ENCODE peak calls at places on chromosome 12, in eight cellular contexts. Q, H, C, T, E, R, Z and B are unnamed samples.
A peak's percentile ranks its signal among the peaks of the same experiment; 100 is the strongest.

GRCh38 chr12:15886372-15887042 is 4.3 kb downstream of the STRAP start:
- DNase-seq in T (no peak), C (no peak), E (no peak), Z (no peak), H (no peak), R (peak; percentile 35), Q (no peak), B (no peak)

GRCh38 chr12:75389706-75390105 is 1.2 kb upstream of the GLIPR1L2 start:
- DNase-seq in Z (no peak), H (no peak), Q (no peak), C (no peak), E (no peak), R (peak; percentile 10), T (no peak), B (no peak)

GRCh38 chr12:76586764-76587395 is 27.3 kb upstream of the OSBPL8 start:
- DNase-seq in E (peak; percentile 16), T (peak; percentile 19), C (peak; percentile 32), Z (peak; percentile 13), H (peak; percentile 55), R (peak; percentile 67), Q (peak; percentile 30), B (peak; percentile 41)

GRCh38 chr12:123712780-123713319 is 697 bp downstream of the ATP6V0A2 start:
- DNase-seq in C (peak; percentile 22), E (no peak), T (no peak), H (no peak), R (no peak), Q (no peak), Z (no peak), B (peak; percentile 24)

GRCh38 chr12:42612258-42612608 is 22.7 kb upstream of the PRICKLE1 start:
- DNase-seq in C (no peak), T (no peak), E (no peak), Q (no peak), H (no peak), Z (no peak), R (peak; percentile 44), B (no peak)

GRCh38 chr12:53039851-53040250 is 10.0 kb upstream of the TNS2 start:
- DNase-seq in C (no peak), H (no peak), T (no peak), R (no peak), E (no peak), Q (peak; percentile 15), Z (no peak), B (no peak)

GRCh38 chr12:122743895-122744525 is 8.6 kb upstream of the DENR start:
- DNase-seq in E (no peak), C (no peak), H (peak; percentile 47), Q (no peak), R (no peak), Z (no peak), T (no peak), B (no peak)

GRCh38 chr12:31011336-31011735 is 62.3 kb upstream of the DDX11 start:
- DNase-seq in R (no peak), Z (no peak), T (no peak), E (no peak), H (peak; percentile 25), Q (no peak), C (no peak), B (no peak)

GRCh38 chr12:125186471-125187147 is 121.4 kb downstream of the AACS start:
- DNase-seq in E (no peak), T (no peak), Q (no peak), C (no peak), Z (no peak), R (no peak), H (no peak), B (peak; percentile 15)

GRCh38 chr12:10171954-10172353 is at the start of gene OLR1:
- DNase-seq in C (no peak), R (no peak), Z (no peak), H (no peak), T (no peak), Q (no peak), E (no peak), B (no peak)

GRCh38 chr12:4526923-4527546 is 11.7 kb upstream of the RAD51AP1 start:
- DNase-seq in H (no peak), Z (no peak), C (no peak), T (no peak), Q (no peak), R (peak; percentile 27), E (no peak), B (no peak)

GRCh38 chr12:119804011-119804641 is 73.0 kb downstream of the CIT start:
- DNase-seq in Z (peak; percentile 50), R (peak; percentile 69), E (peak; percentile 60), H (no peak), Q (peak; percentile 67), C (no peak), T (peak; percentile 90), B (peak; percentile 76)

GRCh38 chr12:131044760-131045381 is 91.2 kb downstream of the ADGRD1 start:
- DNase-seq in H (no peak), Q (no peak), E (no peak), Z (no peak), C (no peak), T (no peak), R (no peak), B (no peak)

GRCh38 chr12:75553865-75554555 is 42.6 kb upstream of the KRR1 start:
- DNase-seq in C (no peak), Q (no peak), Z (no peak), E (no peak), R (no peak), T (no peak), H (no peak), B (no peak)

GRCh38 chr12:52346596-52346995 is 20.7 kb downstream of the KRT85 start:
- DNase-seq in Q (no peak), E (no peak), C (no peak), R (no peak), H (no peak), T (peak; percentile 28), Z (no peak), B (no peak)

GRCh38 chr12:29614926-29615325 is 117.4 kb upstream of the OVCH1 start:
- DNase-seq in Z (no peak), T (no peak), H (no peak), R (peak; percentile 61), Q (no peak), E (no peak), C (no peak), B (no peak)

GRCh38 chr12:29612912-29613311 is 115.4 kb upstream of the OVCH1 start:
- DNase-seq in R (peak; percentile 59), Z (no peak), H (no peak), E (no peak), T (no peak), Q (no peak), C (no peak), B (no peak)

GRCh38 chr12:29610473-29611174 is 113.1 kb upstream of the OVCH1 start:
- DNase-seq in Q (no peak), E (no peak), R (peak; percentile 38), H (no peak), C (no peak), Z (no peak), T (no peak), B (no peak)

GRCh38 chr12:29609431-29610215 is 112.1 kb upstream of the OVCH1 start:
- DNase-seq in T (no peak), E (no peak), H (no peak), C (no peak), R (no peak), Z (no peak), Q (no peak), B (no peak)

DNA sequence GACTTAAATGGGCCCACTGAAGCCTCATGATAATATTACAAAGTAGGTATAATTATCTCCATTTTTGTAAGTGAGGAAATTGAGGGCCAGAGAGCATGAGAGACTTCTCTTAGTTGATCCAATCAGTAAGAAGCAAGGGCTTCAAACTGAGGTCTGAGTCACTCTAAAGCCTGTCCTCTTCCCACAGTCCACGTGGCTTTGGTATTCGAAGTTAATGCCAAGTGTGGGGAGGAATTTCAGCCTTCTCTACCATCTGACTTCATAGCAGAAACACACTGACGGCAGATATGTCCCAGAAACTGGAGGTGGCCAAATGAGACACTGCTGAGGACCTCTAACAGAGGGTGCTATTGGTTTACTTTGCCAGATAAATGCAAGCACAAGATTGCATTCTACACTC is 114.4 kb upstream of the OVCH1 start:
- DNase-seq in E (no peak), H (no peak), R (peak; percentile 93), T (no peak), Q (no peak), C (no peak), Z (no peak), B (no peak)
- TF ChIP-seq CTCF in E (no peak), H (no peak), R (no peak), T (no peak), Q (no peak), C (no peak), Z (no peak), B (no peak)

DNA sequence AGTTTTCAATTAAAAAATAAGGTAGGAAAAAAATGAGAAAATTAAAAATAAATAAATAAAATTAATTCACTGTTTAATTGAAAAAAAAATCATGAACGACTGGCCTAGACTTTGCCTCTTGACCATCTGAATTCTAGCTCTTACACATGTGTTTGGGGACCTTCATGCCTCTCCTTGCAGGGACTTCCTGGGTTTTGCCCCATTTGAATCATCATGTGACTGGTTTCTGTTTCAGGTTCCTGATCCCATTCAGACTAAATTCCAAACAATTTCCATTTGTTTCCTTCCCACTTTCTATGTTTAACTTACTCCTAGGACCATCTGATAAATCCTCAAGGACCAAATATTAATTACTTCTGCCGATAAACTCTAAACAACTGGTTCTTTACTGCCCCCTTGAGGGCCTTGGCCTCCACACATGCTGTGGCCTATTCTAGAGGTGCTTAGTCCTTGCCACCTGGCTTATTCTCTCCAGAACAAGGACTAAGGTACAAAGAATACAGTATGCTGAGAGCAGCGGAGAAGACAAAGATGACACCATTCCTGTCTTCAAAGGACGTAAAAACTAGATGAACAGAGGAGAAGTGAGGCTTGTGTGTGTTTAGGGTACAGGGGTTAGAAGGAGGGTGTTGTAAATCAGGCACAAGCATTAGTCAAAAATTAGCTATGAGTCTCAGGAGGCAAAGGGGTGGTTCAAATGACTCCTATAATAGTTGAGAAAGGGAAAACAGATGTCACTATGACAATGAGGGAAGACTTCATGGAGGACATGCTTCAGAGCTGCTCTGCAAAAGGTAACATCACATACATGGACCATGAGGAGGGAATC is 125.8 kb upstream of the AVPR1A start:
- DNase-seq in T (peak; percentile 74), Z (peak; percentile 39), E (peak; percentile 54), Q (no peak), C (peak; percentile 17), R (peak; percentile 31), H (peak; percentile 50), B (peak; percentile 78)
- TF ChIP-seq CTCF in T (peak; percentile 74), Z (peak; percentile 81), E (peak; percentile 64), Q (no peak), C (peak; percentile 39), R (peak; percentile 65), H (no peak), B (peak; percentile 61)

GRCh38 chr12:111457071-111457470 is 51.3 kb downstream of the SH2B3 start:
- DNase-seq in H (no peak), Q (no peak), E (no peak), T (no peak), C (no peak), R (no peak), Z (no peak), B (no peak)
- TF ChIP-seq CTCF in H (no peak), Q (no peak), E (no peak), T (no peak), C (no peak), R (no peak), Z (no peak), B (no peak)

DNA sequence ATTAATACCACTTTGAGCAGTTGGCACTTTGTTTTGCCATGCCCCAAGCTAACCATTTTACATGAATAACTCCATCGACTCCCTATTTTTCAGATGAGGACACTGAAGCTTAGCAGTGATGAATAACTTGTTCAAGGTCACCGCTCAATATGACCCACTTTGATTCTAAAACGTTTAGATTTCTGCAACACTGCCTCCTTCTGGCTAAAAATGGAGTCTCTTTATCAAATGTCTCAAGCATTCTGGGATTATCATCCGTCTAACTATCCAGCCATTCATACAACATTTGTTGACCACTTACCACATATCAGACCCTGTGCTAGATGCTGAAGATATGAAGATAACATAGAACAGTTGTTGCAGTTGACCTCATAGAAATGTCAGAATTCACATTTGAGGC is 298.0 kb downstream of the PPFIA2 start:
- DNase-seq in Q (no peak), Z (no peak), T (no peak), R (no peak), C (no peak), E (no peak), H (no peak), B (no peak)
- TF ChIP-seq CTCF in Q (no peak), Z (peak; percentile 16), T (no peak), R (peak; percentile 25), C (no peak), E (peak; percentile 55), H (no peak), B (no peak)